ENCODE peak calls at places on chromosomes 13 and 19, in five cellular contexts. S is psoas muscle, M is brain microvascular endothelial cell, R is HCT116, U is ascending aorta. C is an unnamed sample.
A peak's percentile ranks its signal among the peaks of the same experiment; 100 is the strongest.

GRCh38 chr19:44718441-44719261 is 19.7 kb downstream of the CEACAM16 start:
- DNase-seq in R (no peak), U (peak; percentile 84), M (no peak), S (peak; percentile 70), C (peak; percentile 90)

GRCh38 chr13:44136693-44137268 is 236.8 kb upstream of the SERP2 start:
- DNase-seq in M (no peak), R (no peak), S (no peak), U (no peak), C (no peak)

GRCh38 chr19:39416626-39417120 is 4.2 kb downstream of the PLEKHG2 start:
- DNase-seq in U (no peak), R (no peak), S (no peak), M (no peak), C (no peak)

GRCh38 chr19:16452321-16452720 is 19.4 kb downstream of the EPS15L1 start:
- DNase-seq in S (no peak), R (no peak), M (no peak), U (no peak), C (no peak)

GRCh38 chr13:112895521-112896465 is 73.2 kb upstream of the MCF2L start:
- DNase-seq in S (no peak), M (no peak), R (no peak), U (no peak), C (no peak)

GRCh38 chr13:36766295-36766694 is 52.7 kb upstream of the RFXAP start:
- DNase-seq in U (no peak), S (no peak), R (peak; percentile 13), M (peak; percentile 66), C (no peak)

GRCh38 chr13:23674795-23675640 is 104.8 kb downstream of the TNFRSF19 start:
- DNase-seq in R (no peak), U (no peak), M (peak; percentile 90), S (no peak), C (no peak)

GRCh38 chr13:23847545-23847944 is 41.7 kb downstream of the MIPEP start:
- DNase-seq in R (no peak), U (no peak), M (no peak), S (no peak), C (no peak)

GRCh38 chr13:45621950-45622349 is 6.4 kb upstream of the ERICH6B start:
- DNase-seq in R (no peak), M (no peak), S (no peak), U (no peak), C (no peak)

GRCh38 chr19:30062331-30063183 is 120.5 kb downstream of the URI1 start:
- DNase-seq in U (peak; percentile 44), R (no peak), S (no peak), M (no peak), C (no peak)

GRCh38 chr13:36000028-36000427 is 131.2 kb downstream of the DCLK1 start:
- DNase-seq in M (no peak), U (no peak), S (no peak), R (no peak), C (no peak)

DNA sequence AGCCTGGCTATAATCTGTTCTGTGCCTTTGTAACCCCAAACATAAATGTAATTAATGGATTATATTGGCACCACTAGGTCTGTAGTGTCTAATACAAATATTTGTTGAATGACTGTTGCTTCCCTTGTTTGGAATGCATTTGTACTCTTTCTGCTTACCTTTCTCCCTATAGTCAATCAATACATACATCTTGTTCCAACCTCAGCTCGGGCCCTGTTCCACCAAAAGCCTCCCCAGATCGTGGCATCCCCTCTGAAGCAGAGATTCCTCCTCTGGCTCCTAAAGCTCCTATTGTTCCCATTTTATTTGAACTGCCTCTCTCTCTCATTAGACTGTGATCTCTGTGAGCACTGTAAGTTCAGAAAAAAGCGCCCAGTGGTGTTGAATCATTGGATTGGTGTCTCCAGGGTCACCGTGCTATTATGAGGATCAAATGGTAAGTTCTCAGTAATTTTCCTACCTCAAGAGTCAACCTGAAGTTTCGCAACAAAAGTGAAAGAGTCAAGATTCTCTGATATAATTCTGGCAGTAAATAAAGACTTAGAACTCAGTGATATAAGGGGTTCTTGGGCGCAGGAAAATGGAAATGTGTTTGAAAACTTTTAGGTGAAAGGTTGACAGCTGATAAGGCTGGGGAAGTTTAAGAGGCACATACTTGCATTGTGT is 151.5 kb downstream of the KLF5 start:
- DNase-seq in M (no peak), S (no peak), U (no peak), R (peak; percentile 71), C (no peak)
- H3K27ac ChIP-seq in M (no peak overlapping the region), S (no peak overlapping the region), U (no peak overlapping the region), R (peak overlapping the region; percentile 52), C (no peak overlapping the region)

GRCh38 chr19:47152632-47153031 is 22.0 kb downstream of the SAE1 start:
- DNase-seq in M (no peak), S (no peak), R (no peak), U (no peak), C (no peak)
- H3K4me3 ChIP-seq in M (no peak overlapping the region), S (no peak overlapping the region), R (no peak overlapping the region), U (no peak overlapping the region), C (no peak overlapping the region)

DNA sequence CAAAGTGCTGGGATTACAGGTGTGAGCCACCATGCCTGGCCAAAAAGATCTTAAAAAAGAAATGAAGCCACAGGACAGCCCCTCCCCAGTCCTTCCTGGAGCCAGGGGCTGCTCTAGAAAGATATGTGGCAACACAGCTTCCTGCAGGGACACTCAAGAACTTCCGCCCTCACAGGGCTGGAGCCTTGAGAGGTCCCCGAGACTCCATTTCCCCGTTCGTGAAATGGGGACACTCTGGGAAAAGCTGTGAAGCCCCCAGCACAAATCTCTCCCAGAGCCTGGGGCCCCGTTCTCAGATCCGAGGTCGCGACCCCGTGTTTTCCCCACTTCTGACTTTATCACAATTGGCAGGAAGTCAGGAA is 2.5 kb upstream of the GPX4 start:
- DNase-seq in R (no peak), S (peak; percentile 65), U (no peak), M (no peak), C (peak; percentile 85)
- H3K27ac ChIP-seq in R (peak overlapping the region; percentile 99), S (peak overlapping the region; percentile 97), U (peak overlapping the region; percentile 99), M (peak overlapping the region; percentile 96), C (peak overlapping the region; percentile 87)

GRCh38 chr19:10620786-10621185 is 4.6 kb upstream of the SLC44A2 start:
- DNase-seq in U (no peak), R (no peak), M (no peak), S (no peak), C (no peak)

GRCh38 chr19:10621966-10622365 is 3.4 kb upstream of the SLC44A2 start:
- DNase-seq in M (no peak), S (no peak), R (no peak), U (no peak), C (no peak)

GRCh38 chr19:10624585-10624984 is 768 bp upstream of the SLC44A2 start:
- DNase-seq in U (no peak), M (no peak), R (no peak), S (no peak), C (no peak)

GRCh38 chr19:10625003-10625761 is at the start of gene SLC44A2:
- DNase-seq in R (peak; percentile 38), M (peak; percentile 26), S (peak; percentile 90), U (peak; percentile 83), C (peak; percentile 95)

DNA sequence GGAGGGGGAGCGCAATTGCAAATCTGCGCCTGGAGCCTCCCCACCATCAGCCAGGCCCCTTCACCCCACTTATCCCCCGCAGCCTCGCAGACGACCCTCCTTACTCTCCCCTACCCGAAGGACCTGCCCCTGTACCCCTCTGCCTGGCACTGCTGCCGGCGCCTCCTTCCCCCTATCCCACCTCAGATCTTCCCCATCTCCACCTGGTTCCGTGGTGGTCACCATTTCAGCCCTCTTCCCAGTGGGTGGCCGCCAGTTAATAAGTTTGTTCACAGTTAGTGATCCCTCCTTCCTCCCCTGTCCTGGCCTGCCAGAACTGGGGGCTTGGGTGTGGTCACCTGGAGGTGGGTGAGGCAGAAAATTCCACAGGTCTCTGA is 397 bp downstream of the SLC44A2 start:
- DNase-seq in R (no peak), U (no peak), M (no peak), S (no peak), C (no peak)
- H3K4me3 ChIP-seq in R (peak overlapping the region; percentile 92), U (peak overlapping the region; percentile 67), M (peak overlapping the region; percentile 53), S (peak overlapping the region; percentile 93), C (peak overlapping the region; percentile 56)

DNA sequence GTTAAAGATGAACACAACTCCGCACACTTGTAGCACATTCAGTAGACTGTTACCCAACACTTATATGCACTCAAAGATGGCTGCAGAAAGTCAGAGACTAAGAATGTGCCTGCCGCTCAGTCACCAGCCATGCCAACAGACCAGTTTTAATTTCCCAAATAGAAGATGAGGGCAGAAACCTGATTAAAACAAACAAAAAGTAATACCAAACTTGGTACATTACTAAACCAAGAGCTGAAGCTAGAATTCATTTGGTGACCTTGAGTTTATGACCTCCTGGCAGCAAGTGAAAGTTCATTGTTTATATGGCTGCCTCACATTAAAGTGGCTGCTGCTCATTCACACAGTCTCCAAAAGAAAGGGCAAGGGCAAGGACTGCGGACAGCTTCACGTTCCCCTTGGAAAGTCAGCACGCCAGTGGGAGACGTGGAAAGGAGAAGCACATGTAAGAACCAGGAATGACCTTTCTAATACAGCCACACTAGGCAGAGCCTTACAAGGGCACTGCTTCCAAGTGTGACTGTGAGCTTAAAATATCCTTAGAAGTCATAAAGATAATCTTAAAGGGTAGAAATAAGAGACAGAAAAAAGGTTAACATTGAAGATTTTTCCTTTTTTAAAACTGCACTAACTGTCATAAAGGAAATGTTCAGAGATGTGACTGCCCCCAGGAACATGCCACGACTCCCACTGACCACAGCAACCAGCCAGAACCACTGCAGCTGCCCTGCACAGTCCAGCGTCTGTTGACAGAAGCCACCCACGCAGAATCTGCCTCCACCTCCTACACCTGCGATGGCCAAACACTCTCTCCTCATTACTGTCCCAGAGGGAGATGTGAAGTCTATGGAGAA is 73.5 kb downstream of the STK24 start:
- DNase-seq in R (no peak), U (no peak), M (no peak), S (no peak), C (no peak)
- H3K27ac ChIP-seq in R (no peak overlapping the region), U (no peak overlapping the region), M (peak overlapping the region; percentile 39), S (peak overlapping the region; percentile 71), C (peak overlapping the region; percentile 81)

DNA sequence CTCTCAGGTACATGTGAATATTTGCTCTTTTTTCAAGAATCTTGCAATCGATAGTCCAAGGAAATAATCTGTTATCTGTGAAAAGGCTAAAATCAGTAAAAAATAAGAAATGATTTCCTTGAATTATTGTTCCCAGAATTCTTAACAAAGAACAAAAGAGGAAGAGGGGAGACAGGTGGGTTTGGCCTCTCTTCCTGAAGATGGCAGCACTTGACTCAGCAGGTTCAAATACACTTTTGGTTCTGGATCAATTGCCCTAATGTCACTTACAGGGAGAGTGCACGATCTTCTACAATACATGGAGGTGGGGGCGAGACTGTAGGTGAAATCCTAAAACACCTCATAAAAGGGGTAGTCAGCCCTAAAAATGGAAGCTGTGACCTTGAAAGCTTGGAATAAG is 358.7 kb downstream of the IRS2 start:
- DNase-seq in M (no peak), U (no peak), S (no peak), R (no peak), C (no peak)
- H3K4me3 ChIP-seq in M (no peak overlapping the region), U (no peak overlapping the region), S (no peak overlapping the region), R (no peak overlapping the region), C (no peak overlapping the region)

DNA sequence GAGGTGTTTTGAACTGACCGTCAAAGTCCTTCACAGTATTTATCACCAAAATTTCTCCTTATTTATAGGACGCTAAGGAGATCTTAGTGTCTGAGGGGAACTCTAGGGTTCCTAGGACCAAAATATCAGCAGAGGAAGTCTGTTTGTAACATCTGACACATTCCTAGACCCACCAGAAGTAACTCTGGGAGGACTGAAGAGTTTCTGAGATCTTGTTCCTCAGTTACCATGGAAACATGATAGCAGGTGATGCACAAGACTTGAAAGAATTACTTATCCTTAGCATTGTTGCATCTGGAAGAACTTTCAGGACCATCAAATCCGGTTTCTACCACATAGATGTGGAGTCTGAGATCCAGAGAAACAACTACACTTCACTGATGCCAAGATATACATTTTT is 164.6 kb downstream of the IER2 start:
- DNase-seq in U (no peak), S (no peak), R (no peak), M (no peak), C (no peak)
- H3K27ac ChIP-seq in U (no peak overlapping the region), S (no peak overlapping the region), R (no peak overlapping the region), M (no peak overlapping the region), C (no peak overlapping the region)

GRCh38 chr13:30305456-30305855 is 1.9 kb downstream of the KATNAL1 start:
- DNase-seq in S (no peak), R (no peak), M (no peak), U (no peak), C (no peak)
- H3K4me3 ChIP-seq in S (peak overlapping the region; percentile 100), R (peak overlapping the region; percentile 69), M (no peak overlapping the region), U (peak overlapping the region; percentile 91), C (no peak overlapping the region)

C was measured in right cardiac atrium.